ENCODE peak calls at places on chromosomes 16 and 17, in eight cellular contexts. K is colonic mucosa, S is neural progenitor cell, X is sigmoid colon, H is body of pancreas, O is GM23248, Q is prostate gland, Y is left lung. N is an unnamed sample. For H3K9me3, the result is how much of the 10 kb centered on the place peaks cover.

GRCh38 chr17:49946964-49947584 is 21.9 kb upstream of the DLX4 start:
- DNase-seq in K (no peak), S (no peak), X (no peak), H (no peak), O (no peak), Q (no peak), Y (peak), N (no peak)

GRCh38 chr16:74601131-74601871 is 5.6 kb downstream of the GLG1 start:
- DNase-seq in K (peak), S (no peak), X (no peak), H (no peak), O (no peak), Q (no peak), Y (no peak), N (peak)

GRCh38 chr17:78299052-78299451 is 60.8 kb downstream of the SOCS3 start:
- DNase-seq in K (no peak), S (no peak), X (no peak), H (no peak), O (no peak), Q (no peak), Y (no peak), N (no peak)

GRCh38 chr16:9259914-9260608 is 168.6 kb downstream of the HAPSTR1 start:
- DNase-seq in K (no peak), S (no peak), X (no peak), H (peak), O (no peak), Q (peak), Y (no peak), N (no peak)

GRCh38 chr16:88487920-88488842 is 35.1 kb downstream of the ZFPM1 start:
- DNase-seq in K (peak), S (no peak), X (no peak), H (peak), O (no peak), Q (no peak), Y (no peak), N (no peak)

GRCh38 chr17:43943769-43944418 is 1.6 kb upstream of the PPY start:
- DNase-seq in K (peak), S (peak), X (peak), H (peak), O (peak), Q (peak), Y (peak), N (peak)

GRCh38 chr16:89993377-89993776 is 25.9 kb downstream of the DBNDD1 start:
- DNase-seq in K (no peak), S (no peak), X (no peak), H (no peak), O (no peak), Q (no peak), Y (peak), N (no peak)

GRCh38 chr16:64290461-64290860 is 831.4 kb downstream of the CDH11 start:
- DNase-seq in K (no peak), S (no peak), X (no peak), H (no peak), O (no peak), Q (no peak), Y (no peak), N (no peak)

GRCh38 chr17:16319969-16320368 is 33.3 kb downstream of the CENPV start:
- DNase-seq in K (no peak), S (no peak), X (no peak), H (no peak), O (no peak), Q (no peak), Y (no peak), N (no peak)

GRCh38 chr17:81685108-81685507 is 1.3 kb downstream of the HGS start:
- DNase-seq in K (no peak), S (no peak), X (no peak), H (no peak), O (peak), Q (no peak), Y (no peak), N (no peak)

GRCh38 chr16:28210979-28211505 is 723 bp downstream of the XPO6 start:
- DNase-seq in K (peak), S (peak), X (peak), H (peak), O (peak), Q (peak), Y (peak), N (peak)

GRCh38 chr17:49157784-49158183 is 25.2 kb downstream of the B4GALNT2 start:
- DNase-seq in K (no peak), S (no peak), X (no peak), H (no peak), O (peak), Q (no peak), Y (no peak), N (no peak)

GRCh38 chr16:68577352-68577853 is 38.3 kb downstream of the ZFP90 start:
- DNase-seq in K (no peak), S (no peak), X (no peak), H (no peak), O (no peak), Q (no peak), Y (no peak), N (no peak)
- H3K9me3 ChIP-seq in K (under half), S (under half), X (under half), H (under half), O (under half), Q (under half), Y (under half), N (under half)

GRCh38 chr16:72469932-72470331 is 298.0 kb upstream of the PMFBP1 start:
- DNase-seq in K (no peak), S (no peak), X (no peak), H (no peak), O (no peak), Q (no peak), Y (no peak), N (no peak)

GRCh38 chr16:72470541-72470940 is 298.6 kb upstream of the PMFBP1 start:
- DNase-seq in K (no peak), S (no peak), X (no peak), H (no peak), O (no peak), Q (no peak), Y (no peak), N (no peak)

GRCh38 chr16:72473631-72474030 is 301.7 kb upstream of the PMFBP1 start:
- DNase-seq in K (no peak), S (no peak), X (no peak), H (no peak), O (no peak), Q (no peak), Y (no peak), N (no peak)

GRCh38 chr16:72468582-72468981 is 296.6 kb upstream of the PMFBP1 start:
- DNase-seq in K (no peak), S (no peak), X (no peak), H (no peak), O (peak), Q (no peak), Y (no peak), N (no peak)

DNA sequence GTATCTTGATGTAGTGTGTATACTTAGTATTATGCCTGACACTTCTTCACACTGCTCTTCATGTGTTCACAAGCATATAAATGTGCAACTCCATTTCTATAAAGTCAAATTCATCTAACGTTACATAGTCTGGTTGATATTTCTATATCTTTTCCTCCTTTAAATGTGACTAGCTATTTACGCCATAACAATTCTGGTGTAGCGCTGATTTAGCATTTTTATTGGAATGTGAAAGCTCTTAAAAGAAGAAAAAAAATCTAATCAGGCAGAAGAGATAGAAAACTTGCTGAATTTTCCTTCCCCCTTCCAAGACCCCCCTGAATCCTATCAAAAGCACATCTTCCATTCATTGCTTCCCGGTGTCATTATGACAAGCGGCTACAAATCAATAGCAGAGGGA is 299.4 kb upstream of the PMFBP1 start:
- DNase-seq in K (no peak), S (no peak), X (no peak), H (no peak), O (no peak), Q (no peak), Y (no peak), N (no peak)
- H3K9me3 ChIP-seq in K (under half), S (under half), X (under half), H (under half), O (under half), Q (under half), Y (under half), N (under half)

GRCh38 chr17:67658265-67658664 is 59.5 kb upstream of the NOL11 start:
- DNase-seq in K (no peak), S (no peak), X (no peak), H (no peak), O (no peak), Q (no peak), Y (no peak), N (no peak)
- H3K9me3 ChIP-seq in K (under half), S (under half), X (under half), H (under half), O (under half), Q (under half), Y (under half), N (under half)

DNA sequence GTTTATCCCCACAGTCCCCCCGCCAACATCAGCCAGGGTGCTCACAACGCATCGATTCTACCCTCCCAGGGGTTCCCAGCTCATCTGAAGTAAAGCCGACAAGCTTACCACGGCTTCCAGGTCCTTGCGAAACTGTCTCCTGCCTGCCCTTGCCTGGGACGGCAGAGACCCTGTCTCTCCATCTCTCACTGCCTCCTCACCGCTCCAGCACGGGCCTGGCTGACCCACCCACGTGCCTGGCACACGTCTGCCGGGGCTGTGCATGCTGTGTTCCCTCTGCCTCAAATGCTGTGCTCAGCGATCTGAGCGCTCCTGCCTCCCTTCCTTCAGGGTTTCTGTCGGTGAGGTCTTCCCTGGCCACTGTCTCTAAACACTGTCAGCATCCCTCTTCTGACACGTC is 208.2 kb downstream of the IRF8 start:
- DNase-seq in K (no peak), S (no peak), X (peak), H (no peak), O (peak), Q (no peak), Y (no peak), N (no peak)
- H3K9me3 ChIP-seq in K (under half), S (under half), X (under half), H (under half), O (under half), Q (under half), Y (under half), N (under half)